ENCODE peak calls at places on chromosomes 7 and 10, in five cellular contexts. Z, R, K, G and C are unnamed samples.

GRCh38 chr7:99170730-99171074 is 26.8 kb upstream of the SMURF1 start:
- DNase-seq in Z (no peak), R (no peak), K (no peak), G (no peak), C (no peak)

GRCh38 chr10:77898323-77899079 is 28.1 kb downstream of the DLG5 start:
- DNase-seq in Z (no peak), R (peak), K (no peak), G (no peak), C (no peak)

GRCh38 chr10:23891301-23891700 is 317.6 kb upstream of the KIAA1217 start:
- DNase-seq in Z (no peak), R (no peak), K (no peak), G (no peak), C (no peak)

GRCh38 chr10:69674786-69675185 is 44.7 kb downstream of the FAM241B start:
- DNase-seq in Z (no peak), R (no peak), K (no peak), G (no peak), C (no peak)

GRCh38 chr7:139246905-139247304 is 15.9 kb downstream of the UBN2 start:
- DNase-seq in Z (no peak), R (no peak), K (no peak), G (no peak), C (no peak)

GRCh38 chr7:79622781-79623180 is 169.3 kb upstream of the MAGI2 start:
- DNase-seq in Z (no peak), R (no peak), K (no peak), G (no peak), C (no peak)

GRCh38 chr7:70782729-70783290 is 349.1 kb upstream of the GALNT17 start:
- DNase-seq in Z (no peak), R (no peak), K (no peak), G (no peak), C (no peak)

GRCh38 chr7:4052126-4052525 is 630.0 kb upstream of the FOXK1 start:
- DNase-seq in Z (no peak), R (no peak), K (no peak), G (no peak), C (no peak)

GRCh38 chr7:149071641-149072437 is 18.7 kb downstream of the ZNF786 start:
- DNase-seq in Z (peak), R (no peak), K (no peak), G (no peak), C (peak)

GRCh38 chr7:159031750-159032149 is 112.9 kb downstream of the VIPR2 start:
- DNase-seq in Z (no peak), R (no peak), K (no peak), G (peak), C (no peak)

GRCh38 chr10:63720072-63720537 is 198.9 kb downstream of the REEP3 start:
- DNase-seq in Z (peak), R (peak), K (no peak), G (peak), C (no peak)

GRCh38 chr10:61423178-61423577 is 30.0 kb downstream of the TMEM26 start:
- DNase-seq in Z (no peak), R (no peak), K (no peak), G (no peak), C (no peak)

GRCh38 chr10:114663631-114664030 is 5.6 kb upstream of the ABLIM1 start:
- DNase-seq in Z (no peak), R (no peak), K (no peak), G (no peak), C (no peak)

GRCh38 chr10:79093658-79094411 is 25.1 kb downstream of the ZMIZ1 start:
- DNase-seq in Z (peak), R (peak), K (no peak), G (peak), C (peak)

GRCh38 chr10:9069136-9069535 is 1014.6 kb downstream of the GATA3 start:
- DNase-seq in Z (peak), R (no peak), K (no peak), G (no peak), C (no peak)

GRCh38 chr10:75443362-75443761 is 11.9 kb downstream of the LRMDA start:
- DNase-seq in Z (no peak), R (no peak), K (no peak), G (no peak), C (no peak)

GRCh38 chr10:74825033-74825370 is 1.4 kb upstream of the KAT6B start:
- DNase-seq in Z (no peak), R (peak), K (peak), G (peak), C (peak)

GRCh38 chr10:86434651-86435050 is 68.1 kb upstream of the GRID1 start:
- DNase-seq in Z (no peak), R (no peak), K (no peak), G (no peak), C (no peak)

GRCh38 chr7:103988468-103989199 is 824 bp downstream of the RELN start:
- DNase-seq in Z (peak), R (no peak), K (no peak), G (no peak), C (no peak)

GRCh38 chr7:119931230-119931824 is 341.6 kb upstream of the KCND2 start:
- DNase-seq in Z (no peak), R (no peak), K (no peak), G (no peak), C (no peak)

GRCh38 chr10:122551450-122551849 is 9.1 kb upstream of the DMBT1 start:
- DNase-seq in Z (no peak), R (no peak), K (no peak), G (no peak), C (no peak)

GRCh38 chr7:27151945-27152815 is at the start of gene HOXA3:
- DNase-seq in Z (no peak), R (peak), K (peak), G (peak), C (peak)

GRCh38 chr10:70588255-70588654 is 14.3 kb downstream of the PRF1 start:
- DNase-seq in Z (no peak), R (peak), K (no peak), G (no peak), C (no peak)

GRCh38 chr7:132643302-132643701 is 67.0 kb upstream of the PLXNA4 start:
- DNase-seq in Z (no peak), R (no peak), K (no peak), G (no peak), C (no peak)

GRCh38 chr7:16411391-16411790 is 9.9 kb downstream of the CRPPA start:
- DNase-seq in Z (no peak), R (no peak), K (no peak), G (no peak), C (no peak)

GRCh38 chr7:29340691-29341090 is 146.1 kb downstream of the CHN2 start:
- DNase-seq in Z (no peak), R (no peak), K (no peak), G (no peak), C (no peak)

GRCh38 chr10:73044378-73045285 is 52.0 kb downstream of the P4HA1 start:
- DNase-seq in Z (peak), R (no peak), K (no peak), G (no peak), C (no peak)

GRCh38 chr7:143248781-143249354 is 14.4 kb upstream of the GSTK1 start:
- DNase-seq in Z (no peak), R (no peak), K (no peak), G (peak), C (no peak)

GRCh38 chr10:15758618-15759017 is 38.9 kb upstream of the ITGA8 start:
- DNase-seq in Z (no peak), R (no peak), K (no peak), G (no peak), C (no peak)

GRCh38 chr10:116825901-116826300 is 23.4 kb upstream of the ENO4 start:
- DNase-seq in Z (no peak), R (no peak), K (no peak), G (no peak), C (no peak)

GRCh38 chr7:40611472-40611871 is 476.7 kb downstream of the SUGCT start:
- DNase-seq in Z (no peak), R (no peak), K (no peak), G (no peak), C (no peak)

GRCh38 chr10:93756128-93756517 is 1.6 kb upstream of the LGI1 start:
- DNase-seq in Z (no peak), R (no peak), K (no peak), G (no peak), C (no peak)

GRCh38 chr10:131870831-131871672 is 29.8 kb upstream of the PPP2R2D start:
- DNase-seq in Z (no peak), R (no peak), K (no peak), G (no peak), C (peak)

GRCh38 chr10:22931948-22932347 is 4.1 kb downstream of the ARMC3 start:
- DNase-seq in Z (no peak), R (peak), K (no peak), G (no peak), C (no peak)

GRCh38 chr10:77983384-77984341 is 45.7 kb downstream of the POLR3A start:
- DNase-seq in Z (no peak), R (no peak), K (no peak), G (no peak), C (peak)

GRCh38 chr7:69739906-69740545 is 141.8 kb downstream of the AUTS2 start:
- DNase-seq in Z (no peak), R (no peak), K (peak), G (peak), C (peak)
- TF ChIP-seq EP300 in Z (no peak), R (no peak), K (no peak), G (no peak), C (no peak)

DNA sequence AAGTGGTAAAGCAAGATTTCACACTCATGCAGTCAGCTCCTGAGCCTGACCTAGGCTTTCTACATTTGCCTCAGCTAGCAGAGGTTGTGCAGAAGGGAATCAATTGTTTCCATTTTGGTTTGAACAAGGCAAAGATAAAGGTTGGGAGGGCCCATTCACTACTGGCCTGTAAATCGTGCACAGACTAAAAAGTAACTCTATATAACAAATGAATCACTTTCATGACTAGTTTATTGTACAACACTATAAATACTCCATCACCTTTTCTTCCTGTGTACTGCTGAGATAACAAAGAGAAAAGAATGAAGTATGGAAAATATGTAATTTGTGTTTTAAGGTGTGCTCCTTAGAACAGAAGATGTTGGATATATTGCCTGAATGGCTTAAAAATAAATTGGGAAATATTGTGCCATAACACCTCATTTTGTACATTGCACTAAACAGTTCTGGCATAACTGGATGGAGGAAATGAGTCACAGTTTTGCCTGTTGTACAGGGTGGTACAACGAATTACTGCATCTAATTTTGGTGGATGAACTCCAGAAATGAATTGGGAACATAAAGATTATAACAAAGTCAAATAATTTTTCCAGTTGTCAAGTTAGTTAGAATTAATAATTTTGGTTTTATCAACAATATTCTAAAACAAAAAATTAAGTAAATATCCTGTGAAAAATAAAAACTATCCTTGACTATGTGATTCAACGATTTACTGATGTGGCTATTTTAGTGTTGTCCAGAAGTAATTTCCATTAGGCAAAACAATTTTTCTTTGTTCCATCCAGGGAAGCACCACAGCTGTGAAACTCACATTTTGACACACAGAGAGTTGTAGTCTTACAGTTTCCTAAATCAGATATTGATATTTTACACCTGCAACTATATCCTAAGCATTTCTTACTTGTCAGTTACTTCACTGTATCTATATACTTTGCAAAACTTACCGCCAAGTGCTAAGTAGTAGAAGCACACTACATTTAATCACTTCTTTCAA is 18.0 kb downstream of the SEMA3C start:
- DNase-seq in Z (no peak), R (no peak), K (no peak), G (no peak), C (no peak)
- TF ChIP-seq CTCF in Z (no peak), R (no peak), K (no peak), G (no peak), C (no peak)

DNA sequence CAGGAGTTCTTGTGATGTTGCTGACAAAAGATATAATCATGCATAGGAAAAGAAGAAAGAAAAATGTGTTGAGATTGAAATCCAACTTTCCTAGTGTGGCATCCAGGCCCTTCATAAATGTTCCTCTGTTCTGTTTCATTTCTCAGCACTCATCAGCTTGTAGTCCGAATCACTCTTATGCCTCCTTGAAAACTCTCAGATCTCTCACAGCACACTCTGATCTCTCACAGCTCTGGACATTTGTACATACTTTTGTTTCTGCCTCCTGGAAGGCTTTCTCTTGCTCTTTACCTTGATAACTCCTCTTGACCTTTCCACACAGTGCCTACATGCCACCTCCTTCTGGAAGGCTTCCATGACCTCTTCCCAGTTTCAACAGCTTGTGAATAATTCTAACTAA is 409.0 kb upstream of the LRRN3 start:
- DNase-seq in Z (no peak), R (no peak), K (no peak), G (no peak), C (no peak)
- TF ChIP-seq EP300 in Z (no peak), R (no peak), K (no peak), G (no peak), C (no peak)

DNA sequence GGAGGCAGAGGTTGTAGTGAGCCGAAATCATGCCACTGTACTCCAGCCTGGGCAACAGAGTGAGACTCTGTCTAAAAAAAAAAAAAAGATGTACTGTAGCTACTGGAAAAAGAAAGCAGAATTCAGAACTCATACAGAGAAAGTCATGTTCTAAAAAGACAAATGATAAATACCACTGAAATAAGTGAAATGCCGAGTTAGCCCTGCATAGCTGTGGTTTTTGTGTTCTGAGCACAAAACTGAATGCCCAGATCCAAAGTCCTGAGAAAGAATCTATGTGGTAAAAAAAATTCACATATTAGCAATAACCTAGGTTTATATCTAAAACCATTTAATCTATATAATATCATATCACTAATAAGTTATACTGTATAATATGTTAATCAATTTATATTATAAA is 29.4 kb upstream of the HECW1 start:
- DNase-seq in Z (no peak), R (no peak), K (no peak), G (no peak), C (no peak)
- TF ChIP-seq CTCF in Z (no peak), R (no peak), K (no peak), G (no peak), C (no peak)

GRCh38 chr7:28315565-28316420 is 96.5 kb upstream of the CREB5 start:
- DNase-seq in Z (no peak), R (no peak), K (no peak), G (no peak), C (peak)
- TF ChIP-seq EP300 in Z (no peak), R (no peak), K (no peak), G (no peak), C (no peak)

GRCh38 chr7:71871446-71871845 is 540.7 kb downstream of the CALN1 start:
- DNase-seq in Z (no peak), R (no peak), K (no peak), G (no peak), C (no peak)
- TF ChIP-seq CTCF in Z (no peak), R (no peak), K (no peak), G (no peak), C (no peak)

GRCh38 chr10:68074775-68075549 is at the start of gene HERC4:
- DNase-seq in Z (peak), R (peak), K (peak), G (peak), C (peak)
- TF ChIP-seq EP300 in Z (no peak), R (no peak), K (no peak), G (no peak), C (no peak)

DNA sequence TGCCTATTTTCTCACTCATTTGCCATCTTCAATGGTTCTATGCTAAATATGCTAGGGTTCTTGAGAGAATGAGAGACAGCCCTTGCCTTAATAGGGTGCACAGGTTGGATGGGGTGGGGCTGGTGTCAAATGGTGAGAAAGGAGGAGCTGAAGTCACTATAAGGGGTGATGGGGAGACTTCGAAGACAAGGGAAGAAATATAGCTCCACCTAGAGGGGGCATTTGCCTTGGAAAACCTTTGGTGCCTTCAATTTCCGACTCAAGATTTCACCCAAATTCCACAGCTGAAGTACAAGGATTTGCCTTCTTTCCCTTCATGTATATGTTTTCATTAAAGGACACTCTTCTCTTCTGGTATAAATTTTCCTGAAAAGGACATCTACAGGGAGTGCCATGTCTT is 5.6 kb downstream of the PTN start:
- DNase-seq in Z (no peak), R (no peak), K (no peak), G (no peak), C (no peak)
- TF ChIP-seq CTCF in Z (no peak), R (no peak), K (no peak), G (no peak), C (no peak)

GRCh38 chr7:19117081-19117869 is at the start of gene TWIST1:
- DNase-seq in Z (peak), R (no peak), K (peak), G (no peak), C (peak)
- TF ChIP-seq EP300 in Z (no peak), R (no peak), K (no peak), G (no peak), C (no peak)

DNA sequence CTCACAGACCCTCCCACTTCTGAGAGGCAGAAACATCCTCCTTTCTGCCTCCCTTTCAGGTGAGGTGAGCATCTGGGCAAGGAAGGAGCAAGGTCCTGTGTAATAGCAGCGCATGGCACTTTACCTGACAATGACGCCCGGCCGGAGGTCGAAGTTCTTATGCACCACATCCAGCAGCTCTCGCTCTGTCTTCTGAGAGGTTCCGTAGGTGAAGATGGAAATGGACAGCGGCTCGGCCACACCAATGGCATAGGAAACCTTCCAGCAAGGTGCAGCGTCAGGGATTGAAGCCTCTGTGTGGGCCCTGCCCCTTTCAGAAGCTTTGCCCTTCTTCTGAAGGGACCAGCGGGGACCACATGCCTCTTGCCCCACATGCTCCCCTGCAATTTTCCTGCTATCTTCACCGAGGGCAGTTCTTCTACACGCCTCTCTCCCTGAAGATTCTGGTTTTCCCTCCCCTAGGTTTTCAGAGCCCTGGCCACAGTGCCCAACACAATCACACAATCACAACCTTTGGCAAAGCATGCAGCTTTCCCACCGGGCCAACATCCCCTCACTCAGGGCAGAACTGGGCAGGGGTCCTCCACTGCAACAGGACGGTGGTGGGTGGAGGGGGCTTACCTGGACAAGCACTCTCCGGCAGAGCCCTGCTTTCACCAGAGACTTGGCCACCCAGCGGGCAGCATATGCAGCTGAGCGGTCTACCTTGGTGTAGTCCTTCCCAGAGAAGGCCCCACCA is 14.9 kb downstream of the MAT1A start:
- DNase-seq in Z (no peak), R (peak), K (no peak), G (no peak), C (no peak)
- TF ChIP-seq CTCF in Z (no peak), R (no peak), K (no peak), G (no peak), C (no peak)